ENCODE peak calls at places on chromosome 5, in four cellular contexts. D is PC-9, V is cardiac fibroblast, T is IMR-90. G is an unnamed sample.

GRCh38 chr5:168359820-168360460 is 68.5 kb downstream of the WWC1 start:
- DNase-seq in D (peak; percentile 99), V (no peak), T (no peak), G (peak; percentile 48)

GRCh38 chr5:67133217-67133616 is 63.4 kb downstream of the CD180 start:
- DNase-seq in T (no peak), D (no peak), V (no peak), G (no peak)

GRCh38 chr5:137313526-137314175 is 185.5 kb downstream of the SPOCK1 start:
- DNase-seq in T (no peak), D (no peak), V (no peak), G (no peak)

GRCh38 chr5:171750316-171750788 is 35.3 kb upstream of the SMIM23 start:
- DNase-seq in V (peak; percentile 60), T (peak; percentile 7), D (no peak), G (peak; percentile 35)

GRCh38 chr5:9399094-9399493 is 146.8 kb downstream of the SEMA5A start:
- DNase-seq in V (no peak), T (no peak), D (no peak), G (no peak)

GRCh38 chr5:31477971-31478370 is 53.9 kb downstream of the DROSHA start:
- DNase-seq in T (peak; percentile 37), V (no peak), D (no peak), G (no peak)

GRCh38 chr5:9288234-9288633 is 257.6 kb downstream of the SEMA5A start:
- DNase-seq in D (no peak), T (no peak), V (peak; percentile 31), G (peak; percentile 4)

GRCh38 chr5:142222235-142222880 is 102.5 kb downstream of the SPRY4 start:
- DNase-seq in D (no peak), V (no peak), T (no peak), G (no peak)

GRCh38 chr5:132023258-132024116 is 12.0 kb upstream of the ACSL6 start:
- DNase-seq in T (no peak), V (no peak), D (no peak), G (no peak)

GRCh38 chr5:176625966-176626875 is 4.1 kb downstream of the SNCB start:
- DNase-seq in V (no peak), D (no peak), T (no peak), G (peak; percentile 42)

GRCh38 chr5:113293613-113294340 is 141.0 kb downstream of the TSSK1B start:
- DNase-seq in T (peak; percentile 45), D (no peak), V (peak; percentile 45), G (no peak)

GRCh38 chr5:106730506-106730905 is 940.2 kb downstream of the EFNA5 start:
- DNase-seq in V (no peak), T (no peak), D (no peak), G (no peak)

GRCh38 chr5:159337291-159337974 is 7.1 kb upstream of the IL12B start:
- DNase-seq in T (peak; percentile 73), V (peak; percentile 82), D (peak; percentile 49), G (no peak)

GRCh38 chr5:153429734-153430133 is 60.7 kb upstream of the GRIA1 start:
- DNase-seq in D (no peak), V (no peak), T (no peak), G (no peak)

GRCh38 chr5:123119334-123119986 is 30.4 kb downstream of the PRDM6 start:
- DNase-seq in T (peak; percentile 74), D (peak; percentile 51), V (peak; percentile 32), G (peak; percentile 66)

GRCh38 chr5:149405550-149406202 is 26.6 kb upstream of the IL17B start:
- DNase-seq in V (peak; percentile 25), D (no peak), T (no peak), G (no peak)

GRCh38 chr5:159184858-159185381 is 24.4 kb downstream of the RNF145 start:
- DNase-seq in T (peak; percentile 93), V (peak; percentile 91), D (no peak), G (peak; percentile 40)

GRCh38 chr5:43075319-43076293 is 35.5 kb upstream of the ANXA2R start:
- DNase-seq in D (no peak), V (peak; percentile 95), T (no peak), G (no peak)

GRCh38 chr5:63439537-63439936 is 522.7 kb downstream of the HTR1A start:
- DNase-seq in V (no peak), D (no peak), T (no peak), G (peak; percentile 4)

GRCh38 chr5:102114525-102115069 is 181.5 kb downstream of the SLCO4C1 start:
- DNase-seq in D (no peak), V (no peak), T (no peak), G (no peak)

GRCh38 chr5:111774525-111774924 is 17.5 kb upstream of the NREP start:
- DNase-seq in V (peak; percentile 63), T (peak; percentile 42), D (peak; percentile 78), G (peak; percentile 83)